ENCODE peak calls at places on chromosomes 12 and 14, in eight cellular contexts. One of them, this sample, is unnamed.

GRCh38 chr12:27733052-27733656 is 22.5 kb downstream of the MRPS35 start:
- DNase-seq in pancreas: no peak
- DNase-seq in psoas muscle: no peak
- DNase-seq in left ventricle myocardium inferior: no peak
- DNase-seq in heart left ventricle: no peak
- DNase-seq in vagina: no peak
- DNase-seq in Peyer's patch: no peak
- DNase-seq in ovary: no peak
- DNase-seq in this sample: peak; percentile 25

GRCh38 chr12:17593715-17594406 is 496.1 kb downstream of the RERGL start:
- DNase-seq in ovary: no peak
- DNase-seq in pancreas: no peak
- DNase-seq in psoas muscle: no peak
- DNase-seq in heart left ventricle: no peak
- DNase-seq in Peyer's patch: no peak
- DNase-seq in left ventricle myocardium inferior: no peak
- DNase-seq in vagina: no peak
- DNase-seq in this sample: no peak

GRCh38 chr14:76929927-76930326 is 98.6 kb downstream of the IRF2BPL start:
- DNase-seq in heart left ventricle: no peak
- DNase-seq in vagina: no peak
- DNase-seq in pancreas: no peak
- DNase-seq in ovary: no peak
- DNase-seq in Peyer's patch: no peak
- DNase-seq in psoas muscle: no peak
- DNase-seq in left ventricle myocardium inferior: no peak
- DNase-seq in this sample: no peak

GRCh38 chr14:104343690-104344640 is 205.6 kb downstream of the KIF26A start:
- DNase-seq in Peyer's patch: peak; percentile 30
- DNase-seq in vagina: no peak
- DNase-seq in pancreas: no peak
- DNase-seq in ovary: no peak
- DNase-seq in left ventricle myocardium inferior: no peak
- DNase-seq in heart left ventricle: no peak
- DNase-seq in psoas muscle: no peak
- DNase-seq in this sample: no peak

GRCh38 chr12:96233168-96233567 is 39.0 kb downstream of the ELK3 start:
- DNase-seq in left ventricle myocardium inferior: no peak
- DNase-seq in ovary: peak; percentile 66
- DNase-seq in heart left ventricle: no peak
- DNase-seq in pancreas: no peak
- DNase-seq in psoas muscle: peak; percentile 74
- DNase-seq in vagina: no peak
- DNase-seq in Peyer's patch: no peak
- DNase-seq in this sample: no peak

GRCh38 chr12:43462080-43462479 is 89.9 kb downstream of the ADAMTS20 start:
- DNase-seq in left ventricle myocardium inferior: no peak
- DNase-seq in psoas muscle: no peak
- DNase-seq in pancreas: no peak
- DNase-seq in vagina: no peak
- DNase-seq in heart left ventricle: no peak
- DNase-seq in Peyer's patch: no peak
- DNase-seq in ovary: no peak
- DNase-seq in this sample: no peak

GRCh38 chr12:111359231-111359913 is 9.5 kb downstream of the PHETA1 start:
- DNase-seq in pancreas: no peak
- DNase-seq in left ventricle myocardium inferior: no peak
- DNase-seq in vagina: no peak
- DNase-seq in ovary: no peak
- DNase-seq in psoas muscle: no peak
- DNase-seq in heart left ventricle: no peak
- DNase-seq in Peyer's patch: no peak
- DNase-seq in this sample: no peak

GRCh38 chr12:12007713-12008231 is 63.0 kb upstream of the BCL2L14 start:
- DNase-seq in left ventricle myocardium inferior: no peak
- DNase-seq in vagina: no peak
- DNase-seq in psoas muscle: no peak
- DNase-seq in Peyer's patch: no peak
- DNase-seq in pancreas: no peak
- DNase-seq in ovary: no peak
- DNase-seq in heart left ventricle: no peak
- DNase-seq in this sample: no peak

GRCh38 chr14:45144658-45145057 is 8.9 kb downstream of the FANCM start:
- DNase-seq in left ventricle myocardium inferior: no peak
- DNase-seq in vagina: no peak
- DNase-seq in heart left ventricle: no peak
- DNase-seq in psoas muscle: no peak
- DNase-seq in ovary: no peak
- DNase-seq in pancreas: no peak
- DNase-seq in Peyer's patch: no peak
- DNase-seq in this sample: no peak

GRCh38 chr12:93851245-93851665 is 174.1 kb downstream of the CRADD start:
- DNase-seq in left ventricle myocardium inferior: no peak
- DNase-seq in pancreas: no peak
- DNase-seq in Peyer's patch: peak; percentile 58
- DNase-seq in heart left ventricle: no peak
- DNase-seq in ovary: no peak
- DNase-seq in vagina: no peak
- DNase-seq in psoas muscle: no peak
- DNase-seq in this sample: no peak

GRCh38 chr12:64318605-64319004 is 72.0 kb downstream of the C12orf56 start:
- DNase-seq in ovary: no peak
- DNase-seq in Peyer's patch: no peak
- DNase-seq in heart left ventricle: no peak
- DNase-seq in psoas muscle: no peak
- DNase-seq in vagina: no peak
- DNase-seq in left ventricle myocardium inferior: no peak
- DNase-seq in pancreas: no peak
- DNase-seq in this sample: no peak

DNA sequence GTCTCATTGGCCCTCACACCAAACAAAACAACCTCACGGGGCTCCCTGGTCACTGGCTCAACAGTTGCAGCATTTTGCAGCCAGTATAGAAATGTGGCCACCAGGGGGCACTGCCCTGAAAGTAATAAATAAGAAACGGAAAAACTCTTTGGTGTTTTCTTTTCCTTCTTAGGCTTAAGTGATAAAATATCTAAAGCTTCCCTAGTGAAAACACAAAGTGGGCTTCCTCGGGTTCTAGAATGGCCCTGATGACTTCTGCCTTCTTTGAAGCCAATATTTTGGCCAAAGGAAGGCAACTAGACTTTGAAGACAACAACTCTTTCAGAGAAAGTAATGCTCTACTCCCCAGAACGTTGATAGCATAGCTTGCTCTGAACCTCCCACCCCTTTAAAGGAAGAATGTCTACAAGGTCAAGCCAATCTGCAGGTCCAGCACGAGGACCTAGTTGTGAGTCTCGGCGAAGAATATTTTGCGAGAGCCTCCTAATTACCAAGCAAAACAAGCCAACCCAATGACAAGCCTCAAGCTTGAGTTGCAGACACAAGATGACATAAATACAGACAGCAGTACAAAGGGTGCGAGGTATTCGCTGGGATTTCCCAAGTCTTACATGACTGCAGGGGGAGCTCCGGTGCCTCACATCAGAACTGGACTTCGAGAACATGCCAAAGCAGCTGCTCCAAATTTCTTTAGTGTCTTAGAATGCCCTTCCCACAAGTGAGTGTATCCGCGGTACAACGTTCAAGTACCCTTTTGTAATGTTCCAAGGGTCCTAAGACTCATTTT is 2.6 kb downstream of the ITPK1 start:
- DNase-seq in vagina: no peak
- DNase-seq in pancreas: peak; percentile 81
- DNase-seq in Peyer's patch: peak; percentile 83
- DNase-seq in heart left ventricle: peak; percentile 79
- DNase-seq in ovary: peak; percentile 75
- DNase-seq in psoas muscle: peak; percentile 87
- DNase-seq in left ventricle myocardium inferior: peak; percentile 77
- DNase-seq in this sample: peak; percentile 45
- H3K4me3 ChIP-seq in vagina: peak overlapping the region; percentile 92
- H3K4me3 ChIP-seq in pancreas: no peak overlapping the region
- H3K4me3 ChIP-seq in Peyer's patch: peak overlapping the region; percentile 66
- H3K4me3 ChIP-seq in heart left ventricle: peak overlapping the region; percentile 84
- H3K4me3 ChIP-seq in ovary: peak overlapping the region; percentile 68
- H3K4me3 ChIP-seq in psoas muscle: peak overlapping the region; percentile 93
- H3K4me3 ChIP-seq in left ventricle myocardium inferior: peak overlapping the region; percentile 75
- H3K4me3 ChIP-seq in this sample: peak overlapping the region; percentile 61

GRCh38 chr14:73198253-73198652 is 39.1 kb upstream of the PAPLN start:
- DNase-seq in pancreas: no peak
- DNase-seq in vagina: no peak
- DNase-seq in heart left ventricle: no peak
- DNase-seq in ovary: no peak
- DNase-seq in Peyer's patch: no peak
- DNase-seq in psoas muscle: no peak
- DNase-seq in left ventricle myocardium inferior: no peak
- DNase-seq in this sample: no peak
- H3K36me3 ChIP-seq in pancreas: peaks cover 5% of the 10 kb centered on the region
- H3K36me3 ChIP-seq in vagina: no peaks in the 10 kb centered on the region
- H3K36me3 ChIP-seq in heart left ventricle: peaks cover 62% of the 10 kb centered on the region
- H3K36me3 ChIP-seq in ovary: no peaks in the 10 kb centered on the region
- H3K36me3 ChIP-seq in Peyer's patch: no peaks in the 10 kb centered on the region
- H3K36me3 ChIP-seq in psoas muscle: no peaks in the 10 kb centered on the region
- H3K36me3 ChIP-seq in left ventricle myocardium inferior: peaks cover 94% of the 10 kb centered on the region
- H3K36me3 ChIP-seq in this sample: no peaks in the 10 kb centered on the region

DNA sequence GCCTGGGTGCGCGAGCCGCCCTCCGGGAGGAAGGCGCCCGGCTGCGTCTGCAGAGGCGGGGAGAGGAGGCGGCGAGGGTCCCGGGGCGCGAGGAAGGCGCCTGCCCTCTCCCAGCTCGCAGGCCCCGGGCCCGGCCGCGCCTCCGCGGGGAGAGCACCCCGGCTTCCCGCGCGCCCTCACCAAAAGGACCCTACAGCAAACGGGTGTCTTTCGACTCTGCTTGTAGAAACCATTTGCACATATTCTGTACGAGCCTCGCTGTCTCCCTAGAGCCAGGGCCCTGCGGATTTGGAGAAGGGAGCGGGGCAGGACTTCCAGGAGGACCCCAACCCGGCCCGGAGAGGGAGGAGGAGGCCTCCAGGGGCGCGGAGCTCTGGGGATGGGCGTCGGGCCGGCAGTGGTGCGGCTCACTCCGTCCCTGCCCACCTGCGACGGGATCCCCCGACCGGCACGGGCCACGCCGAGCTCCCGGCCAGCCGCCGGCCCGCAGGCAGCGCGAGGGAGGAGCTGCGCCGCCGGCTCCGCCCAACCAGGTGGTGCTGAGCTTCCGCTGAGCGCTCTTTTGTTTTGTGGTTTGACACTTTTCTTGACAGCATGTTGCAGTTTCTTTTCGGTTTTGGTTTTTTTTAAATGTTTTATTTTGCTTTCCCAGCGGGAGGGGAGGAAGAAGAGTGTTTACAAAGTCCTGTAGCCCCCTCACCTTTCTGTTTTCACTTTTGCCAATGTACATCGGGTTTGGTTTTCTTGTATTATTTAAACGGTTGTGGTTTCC is 103.2 kb upstream of the FKBP4 start:
- DNase-seq in psoas muscle: no peak
- DNase-seq in vagina: no peak
- DNase-seq in ovary: no peak
- DNase-seq in Peyer's patch: peak; percentile 58
- DNase-seq in left ventricle myocardium inferior: no peak
- DNase-seq in pancreas: no peak
- DNase-seq in heart left ventricle: no peak
- DNase-seq in this sample: no peak
- H3K27me3 ChIP-seq in psoas muscle: peaks cover 2% of the 10 kb centered on the region
- H3K27me3 ChIP-seq in vagina: no peaks in the 10 kb centered on the region
- H3K27me3 ChIP-seq in ovary: no peaks in the 10 kb centered on the region
- H3K27me3 ChIP-seq in Peyer's patch: no peaks in the 10 kb centered on the region
- H3K27me3 ChIP-seq in left ventricle myocardium inferior: no peaks in the 10 kb centered on the region
- H3K27me3 ChIP-seq in pancreas: no peaks in the 10 kb centered on the region
- H3K27me3 ChIP-seq in heart left ventricle: no peaks in the 10 kb centered on the region
- H3K27me3 ChIP-seq in this sample: no peaks in the 10 kb centered on the region

DNA sequence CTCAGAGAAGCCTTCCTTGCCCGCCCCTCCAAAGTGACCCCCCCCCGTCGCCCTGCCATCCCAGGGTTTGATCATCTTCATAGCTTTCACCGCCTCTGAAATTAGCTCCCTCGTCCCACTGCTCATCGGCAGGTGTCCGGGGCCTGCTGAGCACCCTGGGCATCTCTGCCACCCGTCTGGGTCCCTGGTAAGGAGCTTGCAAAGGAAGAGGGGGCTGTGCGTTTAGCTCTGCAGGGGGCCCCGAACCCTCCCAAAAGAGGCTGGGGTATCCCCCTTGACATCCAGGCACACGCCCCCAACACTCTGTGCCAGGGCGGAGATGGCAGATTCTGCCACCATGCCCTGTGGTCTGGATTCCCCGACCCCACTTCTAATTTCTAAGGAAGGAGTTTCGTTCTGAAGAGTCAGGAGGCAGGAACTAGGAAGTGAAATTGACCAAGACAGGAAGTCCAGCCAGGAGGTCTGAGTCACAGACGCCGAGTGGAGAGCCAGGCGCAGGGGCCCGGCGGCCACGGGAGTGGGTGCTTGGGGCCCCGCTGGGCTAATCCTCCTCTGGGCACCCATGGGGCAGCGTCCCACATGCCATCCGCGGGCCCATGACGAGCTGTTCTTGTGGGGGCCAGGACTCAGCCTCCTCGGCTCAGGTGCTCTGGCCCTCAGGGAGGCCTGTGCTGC is 95.7 kb downstream of the RFLNA start:
- DNase-seq in vagina: no peak
- DNase-seq in psoas muscle: peak; percentile 84
- DNase-seq in left ventricle myocardium inferior: peak; percentile 66
- DNase-seq in ovary: no peak
- DNase-seq in heart left ventricle: peak; percentile 58
- DNase-seq in pancreas: no peak
- DNase-seq in Peyer's patch: no peak
- DNase-seq in this sample: peak; percentile 86
- H3K4me3 ChIP-seq in vagina: no peak overlapping the region
- H3K4me3 ChIP-seq in psoas muscle: no peak overlapping the region
- H3K4me3 ChIP-seq in left ventricle myocardium inferior: peak overlapping the region; percentile 15
- H3K4me3 ChIP-seq in ovary: no peak overlapping the region
- H3K4me3 ChIP-seq in heart left ventricle: no peak overlapping the region
- H3K4me3 ChIP-seq in pancreas: no peak overlapping the region
- H3K4me3 ChIP-seq in Peyer's patch: peak overlapping the region; percentile 45
- H3K4me3 ChIP-seq in this sample: no peak overlapping the region

GRCh38 chr12:19482036-19482435 is 42.7 kb downstream of the AEBP2 start:
- DNase-seq in Peyer's patch: no peak
- DNase-seq in left ventricle myocardium inferior: no peak
- DNase-seq in heart left ventricle: no peak
- DNase-seq in ovary: no peak
- DNase-seq in pancreas: no peak
- DNase-seq in psoas muscle: no peak
- DNase-seq in vagina: no peak
- DNase-seq in this sample: no peak
- H3K36me3 ChIP-seq in Peyer's patch: no peaks in the 10 kb centered on the region
- H3K36me3 ChIP-seq in left ventricle myocardium inferior: peaks cover 20% of the 10 kb centered on the region
- H3K36me3 ChIP-seq in heart left ventricle: no peaks in the 10 kb centered on the region
- H3K36me3 ChIP-seq in ovary: no peaks in the 10 kb centered on the region
- H3K36me3 ChIP-seq in pancreas: no peaks in the 10 kb centered on the region
- H3K36me3 ChIP-seq in psoas muscle: no peaks in the 10 kb centered on the region
- H3K36me3 ChIP-seq in vagina: no peaks in the 10 kb centered on the region
- H3K36me3 ChIP-seq in this sample: peaks cover 52% of the 10 kb centered on the region

GRCh38 chr14:60647081-60647836 is 2.0 kb downstream of the SIX1 start:
- DNase-seq in Peyer's patch: peak; percentile 48
- DNase-seq in psoas muscle: peak; percentile 87
- DNase-seq in left ventricle myocardium inferior: no peak
- DNase-seq in vagina: no peak
- DNase-seq in heart left ventricle: no peak
- DNase-seq in ovary: no peak
- DNase-seq in pancreas: no peak
- DNase-seq in this sample: peak; percentile 81
- H3K27me3 ChIP-seq in Peyer's patch: peaks cover 78% of the 10 kb centered on the region
- H3K27me3 ChIP-seq in psoas muscle: no peaks in the 10 kb centered on the region
- H3K27me3 ChIP-seq in left ventricle myocardium inferior: peaks cover 100% of the 10 kb centered on the region
- H3K27me3 ChIP-seq in vagina: peaks cover 33% of the 10 kb centered on the region
- H3K27me3 ChIP-seq in heart left ventricle: peaks cover 99% of the 10 kb centered on the region
- H3K27me3 ChIP-seq in ovary: peaks cover 8% of the 10 kb centered on the region
- H3K27me3 ChIP-seq in pancreas: peaks cover 22% of the 10 kb centered on the region
- H3K27me3 ChIP-seq in this sample: no peaks in the 10 kb centered on the region

GRCh38 chr12:117188121-117188665 is 2.1 kb downstream of the FBXO21 start:
- DNase-seq in Peyer's patch: no peak
- DNase-seq in vagina: no peak
- DNase-seq in psoas muscle: no peak
- DNase-seq in left ventricle myocardium inferior: no peak
- DNase-seq in pancreas: no peak
- DNase-seq in ovary: no peak
- DNase-seq in heart left ventricle: no peak
- DNase-seq in this sample: no peak
- H3K4me3 ChIP-seq in Peyer's patch: no peak overlapping the region
- H3K4me3 ChIP-seq in vagina: no peak overlapping the region
- H3K4me3 ChIP-seq in psoas muscle: no peak overlapping the region
- H3K4me3 ChIP-seq in left ventricle myocardium inferior: peak overlapping the region; percentile 89
- H3K4me3 ChIP-seq in pancreas: no peak overlapping the region
- H3K4me3 ChIP-seq in ovary: peak overlapping the region; percentile 68
- H3K4me3 ChIP-seq in heart left ventricle: no peak overlapping the region
- H3K4me3 ChIP-seq in this sample: no peak overlapping the region